ENCODE peak calls at places on chromosomes 6 and 20, in eight cellular contexts. J is psoas muscle, O is body of pancreas, E is transverse colon, S is AG04450, L is chondrocyte, D is thoracic aorta, X is HFFc6. R is an unnamed sample.

GRCh38 chr20:53708129-53708968 is 114.7 kb upstream of the ZNF217 start:
- DNase-seq in J (no peak), O (no peak), E (no peak), S (peak; percentile 41), L (no peak), D (no peak), X (peak; percentile 71), R (peak; percentile 57)

GRCh38 chr6:27532820-27533538 is 60.1 kb upstream of the ZNF184 start:
- DNase-seq in J (no peak), O (no peak), E (no peak), S (no peak), L (no peak), D (no peak), X (peak; percentile 63), R (no peak)

GRCh38 chr6:129525055-129525454 is 184.9 kb downstream of the ARHGAP18 start:
- DNase-seq in J (no peak), O (no peak), E (no peak), S (no peak), L (no peak), D (no peak), X (no peak), R (no peak)

GRCh38 chr6:31642798-31643570 is 9.5 kb downstream of the BAG6 start:
- DNase-seq in J (no peak), O (no peak), E (no peak), S (no peak), L (no peak), D (no peak), X (no peak), R (no peak)

GRCh38 chr6:43970068-43970912 is 157.0 kb downstream of the MRPL14 start:
- DNase-seq in J (no peak), O (no peak), E (no peak), S (no peak), L (no peak), D (no peak), X (no peak), R (no peak)

GRCh38 chr6:39313526-39314272 is 520 bp downstream of the KCNK17 start:
- DNase-seq in J (no peak), O (peak; percentile 46), E (no peak), S (no peak), L (no peak), D (no peak), X (no peak), R (no peak)

GRCh38 chr6:139744038-139744437 is 369.6 kb upstream of the CITED2 start:
- DNase-seq in J (no peak), O (no peak), E (no peak), S (no peak), L (no peak), D (no peak), X (no peak), R (no peak)

GRCh38 chr6:155543141-155543870 is 87.7 kb upstream of the NOX3 start:
- DNase-seq in J (no peak), O (no peak), E (no peak), S (no peak), L (no peak), D (no peak), X (no peak), R (no peak)

GRCh38 chr6:132391391-132392291 is 9.6 kb downstream of the MOXD1 start:
- DNase-seq in J (no peak), O (peak; percentile 6), E (peak; percentile 20), S (peak; percentile 90), L (no peak), D (no peak), X (peak; percentile 94), R (no peak)

GRCh38 chr6:170178561-170179477 is 112.1 kb downstream of the DLL1 start:
- DNase-seq in J (peak; percentile 49), O (peak; percentile 93), E (peak; percentile 51), S (no peak), L (peak; percentile 81), D (no peak), X (peak; percentile 62), R (no peak)

GRCh38 chr20:43835944-43836540 is 78.6 kb upstream of the TOX2 start:
- DNase-seq in J (no peak), O (no peak), E (no peak), S (no peak), L (no peak), D (no peak), X (no peak), R (no peak)

GRCh38 chr6:3625161-3625979 is 126.1 kb downstream of the PXDC1 start:
- DNase-seq in J (no peak), O (no peak), E (no peak), S (no peak), L (no peak), D (no peak), X (no peak), R (no peak)

GRCh38 chr6:25061289-25061945 is 125.7 kb upstream of the RIPOR2 start:
- DNase-seq in J (peak; percentile 26), O (no peak), E (no peak), S (no peak), L (no peak), D (no peak), X (no peak), R (no peak)

GRCh38 chr6:37738216-37738615 is 40.5 kb upstream of the MDGA1 start:
- DNase-seq in J (no peak), O (no peak), E (no peak), S (no peak), L (peak; percentile 19), D (no peak), X (no peak), R (no peak)

GRCh38 chr6:37735722-37736121 is 38.0 kb upstream of the MDGA1 start:
- DNase-seq in J (no peak), O (no peak), E (no peak), S (no peak), L (peak; percentile 10), D (no peak), X (no peak), R (no peak)

GRCh38 chr6:37731888-37732287 is 34.2 kb upstream of the MDGA1 start:
- DNase-seq in J (no peak), O (peak; percentile 8), E (peak; percentile 40), S (no peak), L (no peak), D (no peak), X (no peak), R (peak; percentile 87)

GRCh38 chr6:37732688-37733087 is 35.0 kb upstream of the MDGA1 start:
- DNase-seq in J (no peak), O (no peak), E (no peak), S (no peak), L (no peak), D (no peak), X (no peak), R (no peak)
- TF ChIP-seq CTCF in J (no peak), O (no peak), E (no peak), S (no peak), L (peak; percentile 35), D (no peak), X (peak; percentile 32), R (no peak)

DNA sequence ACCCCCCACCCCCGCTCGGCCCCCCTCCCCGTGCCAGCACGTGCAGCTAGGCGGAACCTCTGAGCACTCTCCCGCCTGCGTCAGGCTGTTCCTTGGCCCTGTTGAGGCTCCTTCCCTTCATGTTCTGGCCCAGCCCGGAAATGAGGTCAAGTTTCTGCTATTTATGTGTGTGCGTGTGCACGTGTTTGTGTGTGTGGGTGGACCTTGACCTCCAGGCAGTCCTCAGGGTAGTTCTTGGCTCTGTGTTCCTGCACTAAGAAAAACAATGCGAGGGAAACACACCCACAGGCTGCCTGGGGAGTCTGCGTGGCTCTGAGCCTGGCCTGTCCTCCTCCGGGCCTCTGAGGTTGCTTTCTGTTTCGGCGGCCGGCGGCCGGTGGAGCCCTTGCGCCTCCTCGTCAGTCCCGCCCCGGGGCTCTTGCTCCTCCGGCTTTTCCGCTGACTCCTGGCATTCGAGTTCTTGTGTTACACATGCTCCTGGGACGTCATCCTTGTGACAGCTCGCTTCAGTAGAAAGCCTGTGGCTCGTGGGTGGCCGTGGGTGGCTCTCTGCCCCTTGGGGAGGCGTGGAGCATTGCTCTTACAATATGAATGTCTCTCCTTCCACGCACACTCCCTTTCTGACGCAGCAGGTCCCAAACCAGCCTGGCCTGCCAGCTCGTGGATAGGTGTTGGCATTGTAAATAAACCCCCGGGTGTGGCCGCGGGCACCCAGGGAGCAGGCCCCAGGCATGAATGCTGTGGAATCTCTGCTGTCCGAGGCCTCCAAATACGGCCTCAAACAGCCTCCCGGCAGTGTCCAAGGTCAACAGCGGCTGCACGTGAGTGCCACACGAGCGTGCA is 10.0 kb downstream of the SLCO4A1 start:
- DNase-seq in J (peak; percentile 94), O (peak; percentile 90), E (peak; percentile 94), S (peak; percentile 96), L (no peak), D (peak; percentile 85), X (peak; percentile 98), R (peak; percentile 93)
- TF ChIP-seq CTCF in J (no peak), O (no peak), E (peak; percentile 51), S (no peak), L (peak; percentile 39), D (no peak), X (peak; percentile 28), R (no peak)

GRCh38 chr6:165049362-165049761 is 260.0 kb downstream of the C6orf118 start:
- DNase-seq in J (no peak), O (no peak), E (no peak), S (no peak), L (no peak), D (no peak), X (no peak), R (no peak)
- TF ChIP-seq CTCF in J (peak; percentile 41), O (no peak), E (no peak), S (peak; percentile 11), L (peak; percentile 71), D (no peak), X (peak; percentile 60), R (peak; percentile 48)

DNA sequence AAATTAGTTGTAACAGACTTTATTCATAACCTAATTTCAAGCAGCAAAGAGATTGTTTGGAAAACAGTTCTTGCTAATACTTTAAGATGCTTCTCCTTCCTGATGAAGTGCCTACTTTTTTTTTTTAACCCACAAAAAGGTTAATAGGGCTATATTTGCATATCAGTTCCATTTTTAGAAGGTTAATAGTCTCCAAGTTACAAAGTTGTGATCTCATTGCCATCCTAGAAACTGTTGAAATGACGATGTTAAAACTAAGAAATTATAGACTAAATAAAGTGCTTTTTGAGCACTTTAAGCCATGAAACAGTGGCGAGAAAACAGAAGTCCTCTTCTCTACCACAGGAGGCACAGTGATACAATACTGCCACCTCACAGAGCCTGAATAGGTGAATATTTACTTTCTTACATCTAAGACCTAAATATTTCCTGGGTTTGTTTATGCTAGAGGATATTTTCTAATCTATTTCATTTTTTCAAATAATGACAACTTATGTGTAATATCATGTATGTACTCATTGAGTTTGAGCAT is 5.3 kb downstream of the RNF144B start:
- DNase-seq in J (no peak), O (no peak), E (no peak), S (no peak), L (no peak), D (no peak), X (no peak), R (no peak)
- TF ChIP-seq CTCF in J (peak; percentile 20), O (no peak), E (no peak), S (no peak), L (peak; percentile 20), D (no peak), X (peak; percentile 13), R (no peak)

DNA sequence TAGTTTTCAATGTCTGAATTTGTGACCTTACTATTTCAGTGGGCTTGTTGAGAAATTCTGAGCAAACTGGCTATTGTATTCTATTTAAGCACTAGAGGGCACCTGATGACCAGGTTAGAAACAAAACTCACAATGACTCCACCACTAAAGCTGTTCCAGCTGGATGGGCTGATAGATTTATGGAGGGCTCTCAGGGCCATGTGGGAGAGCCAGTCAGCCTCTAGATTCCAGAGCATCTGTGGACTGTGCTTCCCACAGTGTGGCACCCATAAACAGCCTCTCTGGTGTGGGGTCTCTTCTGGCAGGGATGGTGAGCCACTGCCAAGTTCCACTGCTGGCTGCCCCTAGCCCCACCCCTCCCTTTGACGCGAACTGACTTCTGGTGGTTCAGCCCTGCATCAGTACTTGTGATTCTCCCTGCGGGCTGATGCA is 29.2 kb downstream of the C6orf58 start:
- DNase-seq in J (no peak), O (no peak), E (no peak), S (no peak), L (no peak), D (no peak), X (peak; percentile 51), R (no peak)
- TF ChIP-seq CTCF in J (no peak), O (no peak), E (no peak), S (peak; percentile 36), L (peak; percentile 69), D (no peak), X (peak; percentile 62), R (no peak)